ENCODE peak calls at places on chromosomes 3 and 15, in six cellular contexts. One of them, this sample, is unnamed.

GRCh38 chr3:192916455-192917257 is 1.0 kb downstream of the MB21D2 start:
- DNase-seq in GM10248: peak
- DNase-seq in left cardiac atrium: peak
- DNase-seq in fibroblast of mammary gland: peak
- DNase-seq in immature natural killer cell: no peak
- DNase-seq in NCI-H1092: peak
- DNase-seq in this sample: peak

GRCh38 chr15:67927501-67928156 is 87.8 kb upstream of the RNU6-1 start:
- DNase-seq in GM10248: no peak
- DNase-seq in left cardiac atrium: peak
- DNase-seq in fibroblast of mammary gland: peak
- DNase-seq in immature natural killer cell: no peak
- DNase-seq in NCI-H1092: no peak
- DNase-seq in this sample: no peak

GRCh38 chr15:63250312-63250965 is 27.0 kb upstream of the APH1B start:
- DNase-seq in GM10248: no peak
- DNase-seq in left cardiac atrium: no peak
- DNase-seq in fibroblast of mammary gland: peak
- DNase-seq in immature natural killer cell: no peak
- DNase-seq in NCI-H1092: no peak
- DNase-seq in this sample: no peak

GRCh38 chr15:25415707-25416106 is 23.1 kb downstream of the UBE3A start:
- DNase-seq in GM10248: no peak
- DNase-seq in left cardiac atrium: no peak
- DNase-seq in fibroblast of mammary gland: no peak
- DNase-seq in immature natural killer cell: no peak
- DNase-seq in NCI-H1092: no peak
- DNase-seq in this sample: no peak

GRCh38 chr3:127286571-127287140 is 1.2 kb downstream of the PRR20G start:
- DNase-seq in GM10248: no peak
- DNase-seq in left cardiac atrium: no peak
- DNase-seq in fibroblast of mammary gland: peak
- DNase-seq in immature natural killer cell: no peak
- DNase-seq in NCI-H1092: no peak
- DNase-seq in this sample: no peak

GRCh38 chr3:63753567-63753966 is 65.5 kb upstream of the C3orf49 start:
- DNase-seq in GM10248: no peak
- DNase-seq in left cardiac atrium: no peak
- DNase-seq in fibroblast of mammary gland: peak
- DNase-seq in immature natural killer cell: no peak
- DNase-seq in NCI-H1092: no peak
- DNase-seq in this sample: no peak

GRCh38 chr15:64634020-64634419 is 141.4 kb downstream of the RBPMS2 start:
- DNase-seq in GM10248: peak
- DNase-seq in left cardiac atrium: no peak
- DNase-seq in fibroblast of mammary gland: no peak
- DNase-seq in immature natural killer cell: peak
- DNase-seq in NCI-H1092: no peak
- DNase-seq in this sample: peak

GRCh38 chr3:136239094-136239493 is 11.0 kb upstream of the PCCB start:
- DNase-seq in GM10248: no peak
- DNase-seq in left cardiac atrium: no peak
- DNase-seq in fibroblast of mammary gland: no peak
- DNase-seq in immature natural killer cell: no peak
- DNase-seq in NCI-H1092: no peak
- DNase-seq in this sample: no peak

GRCh38 chr3:31495971-31496370 is 36.8 kb upstream of the STT3B start:
- DNase-seq in GM10248: no peak
- DNase-seq in left cardiac atrium: peak
- DNase-seq in fibroblast of mammary gland: peak
- DNase-seq in immature natural killer cell: no peak
- DNase-seq in NCI-H1092: no peak
- DNase-seq in this sample: no peak

GRCh38 chr3:21417991-21418390 is 333.0 kb downstream of the ZNF385D start:
- DNase-seq in GM10248: no peak
- DNase-seq in left cardiac atrium: no peak
- DNase-seq in fibroblast of mammary gland: peak
- DNase-seq in immature natural killer cell: no peak
- DNase-seq in NCI-H1092: no peak
- DNase-seq in this sample: no peak

GRCh38 chr15:69190091-69190490 is 29.7 kb downstream of the GLCE start:
- DNase-seq in GM10248: no peak
- DNase-seq in left cardiac atrium: no peak
- DNase-seq in fibroblast of mammary gland: no peak
- DNase-seq in immature natural killer cell: no peak
- DNase-seq in NCI-H1092: no peak
- DNase-seq in this sample: no peak

GRCh38 chr3:124299831-124300230 is 307.9 kb upstream of the ROPN1 start:
- DNase-seq in GM10248: no peak
- DNase-seq in left cardiac atrium: no peak
- DNase-seq in fibroblast of mammary gland: no peak
- DNase-seq in immature natural killer cell: no peak
- DNase-seq in NCI-H1092: no peak
- DNase-seq in this sample: no peak

GRCh38 chr3:31364711-31365110 is 168.0 kb upstream of the STT3B start:
- DNase-seq in GM10248: no peak
- DNase-seq in left cardiac atrium: no peak
- DNase-seq in fibroblast of mammary gland: peak
- DNase-seq in immature natural killer cell: no peak
- DNase-seq in NCI-H1092: no peak
- DNase-seq in this sample: no peak

GRCh38 chr3:18401298-18401961 is 23.7 kb downstream of the SATB1 start:
- DNase-seq in GM10248: no peak
- DNase-seq in left cardiac atrium: no peak
- DNase-seq in fibroblast of mammary gland: no peak
- DNase-seq in immature natural killer cell: no peak
- DNase-seq in NCI-H1092: no peak
- DNase-seq in this sample: no peak

GRCh38 chr3:193852901-193853300 is 259.9 kb downstream of the OPA1 start:
- DNase-seq in GM10248: no peak
- DNase-seq in left cardiac atrium: no peak
- DNase-seq in fibroblast of mammary gland: no peak
- DNase-seq in immature natural killer cell: no peak
- DNase-seq in NCI-H1092: no peak
- DNase-seq in this sample: no peak

GRCh38 chr3:69248394-69248793 is 126.0 kb upstream of the LMOD3 start:
- DNase-seq in GM10248: no peak
- DNase-seq in left cardiac atrium: no peak
- DNase-seq in fibroblast of mammary gland: no peak
- DNase-seq in immature natural killer cell: no peak
- DNase-seq in NCI-H1092: no peak
- DNase-seq in this sample: no peak

GRCh38 chr3:183533410-183534132 is 21.9 kb downstream of the KLHL6 start:
- DNase-seq in GM10248: peak
- DNase-seq in left cardiac atrium: no peak
- DNase-seq in fibroblast of mammary gland: no peak
- DNase-seq in immature natural killer cell: peak
- DNase-seq in NCI-H1092: no peak
- DNase-seq in this sample: no peak

GRCh38 chr3:191085091-191085490 is 114.0 kb upstream of the OSTN start:
- DNase-seq in GM10248: no peak
- DNase-seq in left cardiac atrium: no peak
- DNase-seq in fibroblast of mammary gland: peak
- DNase-seq in immature natural killer cell: no peak
- DNase-seq in NCI-H1092: no peak
- DNase-seq in this sample: no peak

GRCh38 chr15:47473857-47474256 is 243.4 kb upstream of the SEMA6D start:
- DNase-seq in GM10248: no peak
- DNase-seq in left cardiac atrium: peak
- DNase-seq in fibroblast of mammary gland: peak
- DNase-seq in immature natural killer cell: no peak
- DNase-seq in NCI-H1092: peak
- DNase-seq in this sample: no peak

GRCh38 chr3:123405021-123405420 is 43.9 kb downstream of the ADCY5 start:
- DNase-seq in GM10248: no peak
- DNase-seq in left cardiac atrium: peak
- DNase-seq in fibroblast of mammary gland: no peak
- DNase-seq in immature natural killer cell: no peak
- DNase-seq in NCI-H1092: no peak
- DNase-seq in this sample: no peak

GRCh38 chr15:92899910-92900711 is at the start of gene CHD2:
- DNase-seq in GM10248: peak
- DNase-seq in left cardiac atrium: peak
- DNase-seq in fibroblast of mammary gland: peak
- DNase-seq in immature natural killer cell: peak
- DNase-seq in NCI-H1092: peak
- DNase-seq in this sample: peak

GRCh38 chr15:37076543-37076942 is 23.8 kb downstream of the MEIS2 start:
- DNase-seq in GM10248: no peak
- DNase-seq in left cardiac atrium: no peak
- DNase-seq in fibroblast of mammary gland: peak
- DNase-seq in immature natural killer cell: no peak
- DNase-seq in NCI-H1092: no peak
- DNase-seq in this sample: no peak

This sample was measured in KBM-7.